ENCODE peak calls at places on chromosomes 6 and 20, in five cellular contexts. H, E, F, S and O are unnamed samples.

GRCh38 chr6:111788779-111789276 is 84.4 kb downstream of the FYN start:
- DNase-seq in H (no peak), E (no peak), F (no peak), S (no peak), O (no peak)

GRCh38 chr6:88813045-88813444 is 150.4 kb downstream of the RNGTT start:
- DNase-seq in H (no peak), E (no peak), F (peak), S (no peak), O (no peak)

GRCh38 chr20:23626040-23626620 is 11.6 kb downstream of the CST3 start:
- DNase-seq in H (no peak), E (no peak), F (no peak), S (no peak), O (no peak)

GRCh38 chr20:34743039-34743438 is 38.9 kb downstream of the TP53INP2 start:
- DNase-seq in H (no peak), E (no peak), F (no peak), S (no peak), O (no peak)

GRCh38 chr6:43248791-43249190 is 5.5 kb downstream of the TTBK1 start:
- DNase-seq in H (no peak), E (no peak), F (no peak), S (no peak), O (no peak)

GRCh38 chr20:57763235-57763595 is 53.4 kb upstream of the PMEPA1 start:
- DNase-seq in H (no peak), E (no peak), F (no peak), S (no peak), O (no peak)

GRCh38 chr20:48189177-48189576 is 403.9 kb upstream of the SULF2 start:
- DNase-seq in H (no peak), E (no peak), F (no peak), S (no peak), O (no peak)

GRCh38 chr6:5025911-5026819 is 22.3 kb upstream of the RPP40 start:
- DNase-seq in H (no peak), E (peak), F (peak), S (no peak), O (no peak)

GRCh38 chr6:154476494-154476893 is 34.0 kb downstream of the CNKSR3 start:
- DNase-seq in H (no peak), E (no peak), F (no peak), S (no peak), O (no peak)

GRCh38 chr6:137518584-137518983 is 24.4 kb upstream of the OLIG3 start:
- DNase-seq in H (no peak), E (no peak), F (no peak), S (no peak), O (no peak)

GRCh38 chr20:62025832-62026563 is 39.7 kb downstream of the TAF4 start:
- DNase-seq in H (no peak), E (no peak), F (no peak), S (peak), O (no peak)

GRCh38 chr6:117573006-117573680 is 29.2 kb downstream of the GOPC start:
- DNase-seq in H (no peak), E (no peak), F (no peak), S (no peak), O (no peak)

GRCh38 chr6:48611332-48611731 is 500.3 kb upstream of the PTCHD4 start:
- DNase-seq in H (no peak), E (no peak), F (no peak), S (no peak), O (no peak)

GRCh38 chr6:113772961-113773360 is 84.2 kb upstream of the MARCKS start:
- DNase-seq in H (no peak), E (no peak), F (no peak), S (no peak), O (no peak)

GRCh38 chr6:90492798-90493197 is 94.1 kb downstream of the MAP3K7 start:
- DNase-seq in H (no peak), E (no peak), F (no peak), S (no peak), O (no peak)